ENCODE peak calls at places on chromosome 21, in six cellular contexts. O is sigmoid colon; K is OCI-LY7; V is cardiac fibroblast; H is K562; F is CD8-positive, alpha-beta T cell. P is an unnamed sample.

GRCh38 chr21:38834725-38835124 is 29.0 kb downstream of the ETS2 start:
- DNase-seq in O (no peak), K (no peak), V (no peak), H (no peak), F (no peak), P (no peak)

GRCh38 chr21:41169258-41169576 is 1.3 kb downstream of the BACE2 start:
- DNase-seq in O (no peak), K (no peak), V (no peak), H (no peak), F (no peak), P (no peak)

GRCh38 chr21:41580758-41581554 is 73.0 kb upstream of the TMPRSS2 start:
- DNase-seq in O (no peak), K (no peak), V (no peak), H (no peak), F (no peak), P (no peak)

GRCh38 chr21:37368536-37369279 is 2.1 kb downstream of the DYRK1A start:
- DNase-seq in O (no peak), K (no peak), V (peak; percentile 73), H (no peak), F (no peak), P (no peak)

GRCh38 chr21:38343691-38344090 is 86.9 kb downstream of the KCNJ15 start:
- DNase-seq in O (no peak), K (no peak), V (peak; percentile 67), H (no peak), F (no peak), P (no peak)

GRCh38 chr21:14993072-14993471 is 71.7 kb downstream of the NRIP1 start:
- DNase-seq in O (no peak), K (no peak), V (no peak), H (no peak), F (no peak), P (no peak)

GRCh38 chr21:34499116-34499515 is 12.9 kb downstream of the KCNE1 start:
- DNase-seq in O (no peak), K (no peak), V (no peak), H (no peak), F (no peak), P (no peak)

GRCh38 chr21:16912075-16912474 is 600.8 kb upstream of the CXADR start:
- DNase-seq in O (no peak), K (no peak), V (peak; percentile 51), H (no peak), F (no peak), P (no peak)

GRCh38 chr21:39094087-39094785 is 89.0 kb downstream of the PSMG1 start:
- DNase-seq in O (no peak), K (no peak), V (no peak), H (no peak), F (no peak), P (no peak)

GRCh38 chr21:21188513-21189188 is 190.4 kb downstream of the NCAM2 start:
- DNase-seq in O (no peak), K (no peak), V (peak; percentile 31), H (no peak), F (no peak), P (no peak)

GRCh38 chr21:43622796-43623195 is 36.5 kb downstream of the HSF2BP start:
- DNase-seq in O (no peak), K (no peak), V (no peak), H (no peak), F (no peak), P (no peak)

GRCh38 chr21:43618940-43619339 is 40.3 kb downstream of the HSF2BP start:
- DNase-seq in O (no peak), K (no peak), V (no peak), H (no peak), F (no peak), P (no peak)

GRCh38 chr21:43623588-43623987 is 35.7 kb downstream of the HSF2BP start:
- DNase-seq in O (no peak), K (no peak), V (no peak), H (no peak), F (no peak), P (no peak)

GRCh38 chr21:43619344-43619743 is 39.9 kb downstream of the HSF2BP start:
- DNase-seq in O (no peak), K (no peak), V (no peak), H (no peak), F (no peak), P (no peak)

GRCh38 chr21:43619856-43620255 is 39.4 kb downstream of the HSF2BP start:
- DNase-seq in O (no peak), K (peak; percentile 11), V (peak; percentile 52), H (no peak), F (no peak), P (no peak)
- TF ChIP-seq CTCF in O (no peak), K (peak; percentile 50), V (peak; percentile 26), H (peak; percentile 30), F (no peak), P (peak; percentile 35)

GRCh38 chr21:35697321-35697808 is 363.0 kb downstream of the SETD4 start:
- DNase-seq in O (peak; percentile 74), K (no peak), V (peak; percentile 46), H (no peak), F (no peak), P (no peak)

GRCh38 chr21:35699360-35699759 is 361.0 kb downstream of the SETD4 start:
- DNase-seq in O (no peak), K (no peak), V (no peak), H (no peak), F (no peak), P (no peak)

DNA sequence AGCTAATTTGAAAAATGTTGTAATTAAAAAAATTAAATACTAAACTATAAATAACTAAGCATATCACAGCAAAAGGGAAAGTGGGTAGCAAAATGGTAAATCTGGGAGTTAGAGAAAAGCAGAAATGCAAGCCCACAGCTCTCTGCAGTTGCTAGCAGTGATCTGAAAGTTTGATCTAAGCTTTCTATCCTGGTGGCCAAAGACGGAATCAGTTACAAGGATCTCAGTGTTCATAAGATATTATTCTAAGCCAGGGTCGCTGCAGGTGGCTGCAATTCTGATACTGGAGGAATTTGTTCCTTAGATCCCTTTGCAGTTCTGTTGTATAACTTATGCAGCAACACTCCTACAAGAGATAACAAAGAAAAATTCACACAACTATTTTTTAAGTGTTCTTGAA is 363.7 kb downstream of the SETD4 start:
- DNase-seq in O (no peak), K (no peak), V (no peak), H (no peak), F (no peak), P (no peak)
- TF ChIP-seq CTCF in O (no peak), K (no peak), V (no peak), H (no peak), F (no peak), P (no peak)

DNA sequence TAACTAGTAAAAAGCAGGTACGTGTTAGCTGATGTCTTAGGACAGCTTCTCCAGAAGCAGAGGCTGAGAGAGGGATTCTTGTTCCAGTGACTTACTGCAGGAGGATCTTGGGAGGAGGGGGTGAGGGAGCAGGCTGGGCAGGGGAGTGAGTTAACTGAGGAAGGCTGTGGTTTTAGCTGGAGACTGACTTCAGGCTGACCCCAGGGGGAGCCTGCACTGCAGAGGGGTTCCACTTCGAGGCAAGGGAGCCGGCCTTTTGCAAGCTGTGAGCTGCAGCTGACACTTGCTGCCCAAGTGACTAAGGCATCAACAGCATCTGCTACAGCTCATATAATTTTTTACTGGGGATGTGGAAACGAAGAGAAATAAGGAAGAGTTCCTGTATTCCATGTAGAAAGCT is 50.4 kb upstream of the SOD1 start:
- DNase-seq in O (no peak), K (peak; percentile 5), V (no peak), H (no peak), F (no peak), P (no peak)
- TF ChIP-seq CTCF in O (no peak), K (no peak), V (no peak), H (no peak), F (no peak), P (no peak)

DNA sequence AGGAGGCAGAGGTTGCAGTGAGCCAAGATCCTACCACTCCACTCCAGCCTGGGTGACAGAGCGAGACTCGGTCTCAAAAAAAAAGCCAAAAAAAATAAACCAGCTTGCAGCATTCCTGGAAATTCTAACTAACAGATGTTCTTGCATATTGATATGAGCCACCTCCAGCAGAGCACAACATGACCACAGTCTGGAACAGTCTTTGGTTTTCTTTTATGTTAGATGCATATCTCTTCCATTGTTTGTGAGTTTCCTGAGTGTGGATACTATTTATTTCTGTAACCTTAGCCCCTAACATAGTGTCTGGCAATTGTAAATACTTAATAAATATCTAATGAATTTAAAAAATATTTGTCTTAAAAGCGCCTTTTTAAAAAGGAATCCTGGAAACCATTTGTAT is 24.0 kb downstream of the IFNAR1 start:
- DNase-seq in O (no peak), K (no peak), V (peak; percentile 32), H (no peak), F (no peak), P (no peak)
- TF ChIP-seq CTCF in O (no peak), K (no peak), V (no peak), H (no peak), F (no peak), P (no peak)

GRCh38 chr21:43301424-43302355 is 125.2 kb downstream of the SIK1 start:
- DNase-seq in O (no peak), K (no peak), V (no peak), H (no peak), F (no peak), P (no peak)

GRCh38 chr21:43297989-43298388 is 128.9 kb downstream of the SIK1 start:
- DNase-seq in O (no peak), K (no peak), V (no peak), H (no peak), F (no peak), P (no peak)

GRCh38 chr21:43300496-43301423 is 126.2 kb downstream of the SIK1 start:
- DNase-seq in O (no peak), K (no peak), V (peak; percentile 52), H (no peak), F (no peak), P (no peak)

GRCh38 chr21:43298546-43299440 is 128.1 kb downstream of the SIK1 start:
- DNase-seq in O (no peak), K (no peak), V (no peak), H (no peak), F (no peak), P (no peak)

GRCh38 chr21:43299441-43300277 is 127.3 kb downstream of the SIK1 start:
- DNase-seq in O (no peak), K (no peak), V (no peak), H (no peak), F (no peak), P (no peak)
- TF ChIP-seq CTCF in O (no peak), K (no peak), V (no peak), H (no peak), F (no peak), P (no peak)

GRCh38 chr21:33214056-33214455 is 15.7 kb upstream of the IFNAR2 start:
- DNase-seq in O (no peak), K (no peak), V (no peak), H (no peak), F (no peak), P (no peak)

GRCh38 chr21:33208534-33208933 is 21.2 kb upstream of the IFNAR2 start:
- DNase-seq in O (no peak), K (peak; percentile 64), V (no peak), H (no peak), F (no peak), P (no peak)

GRCh38 chr21:33211305-33211704 is 18.4 kb upstream of the IFNAR2 start:
- DNase-seq in O (no peak), K (no peak), V (no peak), H (no peak), F (no peak), P (no peak)

GRCh38 chr21:33212159-33212851 is 17.4 kb upstream of the IFNAR2 start:
- DNase-seq in O (no peak), K (peak; percentile 87), V (peak; percentile 53), H (peak; percentile 43), F (peak; percentile 31), P (no peak)

GRCh38 chr21:33211732-33212131 is 18.0 kb upstream of the IFNAR2 start:
- DNase-seq in O (no peak), K (peak; percentile 38), V (no peak), H (no peak), F (peak; percentile 27), P (no peak)
- TF ChIP-seq CTCF in O (no peak), K (no peak), V (no peak), H (no peak), F (no peak), P (no peak)